ENCODE peak calls at places on chromosome 7, in ten cellular contexts. I is SK-MEL-5; X is posterior cingulate gyrus; C is CD8-positive, alpha-beta memory T cell; K is RWPE1; Q is sciatic nerve; Z is IMR-90; N is SW480; D is neural crest cell; W is HT1080. P is an unnamed sample.

GRCh38 chr7:14739496-14740185 is 162.9 kb downstream of the DGKB start:
- DNase-seq in I (no peak), X (no peak), C (no peak), K (no peak), Q (no peak), Z (no peak), N (no peak), D (no peak), W (peak), P (no peak)

GRCh38 chr7:81064446-81064845 is 145.6 kb upstream of the SEMA3C start:
- DNase-seq in I (peak), X (no peak), C (no peak), K (no peak), Q (no peak), Z (peak), N (no peak), D (peak), W (no peak), P (no peak)

GRCh38 chr7:76329479-76329878 is 27.0 kb downstream of the HSPB1 start:
- DNase-seq in I (no peak), X (no peak), C (no peak), K (no peak), Q (no peak), Z (no peak), N (no peak), D (no peak), W (no peak), P (no peak)

GRCh38 chr7:139431459-139431858 is 52.0 kb downstream of the KLRG2 start:
- DNase-seq in I (no peak), X (no peak), C (no peak), K (no peak), Q (no peak), Z (peak), N (no peak), D (no peak), W (no peak), P (peak)

GRCh38 chr7:81960026-81960425 is 190.2 kb upstream of the HGF start:
- DNase-seq in I (no peak), X (no peak), C (no peak), K (no peak), Q (no peak), Z (no peak), N (no peak), D (no peak), W (no peak), P (no peak)

GRCh38 chr7:774161-775109 is 47.4 kb upstream of the PRKAR1B start:
- DNase-seq in I (peak), X (peak), C (peak), K (peak), Q (no peak), Z (peak), N (no peak), D (peak), W (peak), P (peak)

GRCh38 chr7:151008143-151008510 is 16.2 kb downstream of the ATG9B start:
- DNase-seq in I (no peak), X (no peak), C (peak), K (no peak), Q (no peak), Z (no peak), N (no peak), D (no peak), W (no peak), P (no peak)

GRCh38 chr7:156735861-156736260 is 95.3 kb downstream of the RNF32 start:
- DNase-seq in I (no peak), X (no peak), C (no peak), K (no peak), Q (no peak), Z (peak), N (no peak), D (no peak), W (peak), P (peak)